ENCODE peak calls at places on chromosomes 7 and 10, in ten cellular contexts. J is transverse colon; M is left ventricle myocardium inferior; U is CD8-positive, alpha-beta T cell; W is heart right ventricle; L is ovary; V is esophagus squamous epithelium; D is fibroblast of lung; F is BE2C; X is keratinocyte. P is an unnamed sample. For H3K27me3, the result is how much of the 10 kb centered on the place peaks cover.

GRCh38 chr7:11667071-11667809 is 164.8 kb downstream of the THSD7A start:
- DNase-seq in D (no peak), L (no peak), V (no peak), X (no peak), W (no peak), J (no peak), M (no peak), U (no peak), F (no peak), P (no peak)

GRCh38 chr10:3961082-3961481 is 176.1 kb upstream of the KLF6 start:
- DNase-seq in F (no peak), M (no peak), W (no peak), D (no peak), L (no peak), X (no peak), U (peak), J (no peak), V (no peak), P (no peak)

GRCh38 chr10:27319752-27320561 is 79.4 kb upstream of the ACBD5 start:
- DNase-seq in D (peak), F (no peak), W (peak), L (no peak), X (peak), M (peak), U (no peak), J (peak), V (peak), P (peak)

GRCh38 chr7:128728608-128729007 is 10.6 kb upstream of the CALU start:
- DNase-seq in D (peak), F (no peak), W (no peak), U (no peak), V (no peak), L (no peak), M (no peak), X (peak), J (no peak), P (no peak)

GRCh38 chr7:45007571-45008328 is 7.7 kb downstream of the CCM2 start:
- DNase-seq in W (no peak), J (no peak), F (no peak), V (no peak), M (no peak), U (no peak), L (no peak), D (no peak), X (no peak), P (peak)

GRCh38 chr7:155959894-155960293 is 147.6 kb upstream of the SHH start:
- DNase-seq in U (no peak), X (no peak), W (no peak), F (no peak), J (peak), M (no peak), L (no peak), V (no peak), D (peak), P (no peak)

GRCh38 chr7:139109188-139109982 is at the start of gene ZC3HAV1:
- DNase-seq in L (peak), F (peak), D (peak), W (peak), U (peak), X (peak), V (peak), J (peak), M (peak), P (peak)

GRCh38 chr7:120770206-120770605 is 87.7 kb downstream of the TSPAN12 start:
- DNase-seq in F (no peak), W (no peak), J (no peak), L (no peak), M (no peak), U (no peak), V (no peak), X (no peak), D (no peak), P (no peak)

GRCh38 chr10:86547291-86547690 is 25.7 kb upstream of the WAPL start:
- DNase-seq in J (no peak), X (no peak), W (no peak), U (no peak), M (no peak), F (no peak), D (no peak), L (no peak), V (no peak), P (no peak)

GRCh38 chr7:89687266-89687665 is 467.0 kb upstream of the STEAP1 start:
- DNase-seq in D (no peak), U (no peak), F (no peak), V (no peak), J (no peak), L (no peak), W (no peak), X (no peak), M (no peak), P (no peak)

GRCh38 chr10:36026081-36026480 is 384.0 kb upstream of the FZD8 start:
- DNase-seq in M (no peak), F (no peak), V (no peak), D (no peak), W (no peak), X (no peak), J (no peak), U (no peak), L (no peak), P (no peak)

GRCh38 chr7:98091061-98091460 is 15.6 kb upstream of the LMTK2 start:
- DNase-seq in W (no peak), D (peak), X (peak), U (no peak), F (no peak), V (no peak), M (no peak), J (no peak), L (no peak), P (no peak)

GRCh38 chr7:73707045-73707631 is 12.3 kb downstream of the STX1A start:
- DNase-seq in L (no peak), V (no peak), M (peak), X (no peak), D (no peak), F (peak), W (peak), U (no peak), J (peak), P (no peak)

GRCh38 chr10:96834121-96834520 is 2.0 kb downstream of the LCOR start:
- DNase-seq in X (no peak), V (no peak), U (no peak), W (no peak), J (no peak), M (no peak), L (no peak), F (no peak), D (peak), P (no peak)

GRCh38 chr10:48400850-48401220 is 94.4 kb downstream of the MAPK8 start:
- DNase-seq in L (no peak), F (no peak), X (no peak), V (no peak), J (no peak), U (no peak), M (no peak), D (no peak), W (no peak), P (no peak)

GRCh38 chr10:103890194-103890658 is 27.8 kb downstream of the STN1 start:
- DNase-seq in W (no peak), U (no peak), M (peak), X (no peak), J (peak), D (peak), V (no peak), F (no peak), L (no peak), P (no peak)

GRCh38 chr7:75966209-75966961 is 28.0 kb downstream of the TMEM120A start:
- DNase-seq in V (no peak), F (peak), U (no peak), X (no peak), M (peak), L (peak), J (no peak), D (peak), W (peak), P (peak)

GRCh38 chr10:3981300-3981699 is 196.3 kb upstream of the KLF6 start:
- DNase-seq in X (no peak), J (no peak), L (no peak), D (no peak), W (no peak), V (no peak), M (no peak), F (no peak), U (no peak), P (no peak)

GRCh38 chr10:28947209-28947608 is 269.9 kb downstream of the BAMBI start:
- DNase-seq in X (peak), M (no peak), V (no peak), D (peak), L (peak), F (no peak), W (no peak), J (no peak), U (no peak), P (no peak)

GRCh38 chr7:124072603-124073324 is 39.9 kb upstream of the TMEM229A start:
- DNase-seq in D (peak), X (no peak), F (no peak), V (no peak), J (no peak), L (no peak), U (no peak), M (no peak), W (no peak), P (no peak)

GRCh38 chr7:117322741-117323584 is at the start of gene WNT2:
- DNase-seq in D (peak), X (no peak), L (no peak), F (no peak), M (no peak), W (no peak), V (no peak), J (no peak), U (no peak), P (no peak)

GRCh38 chr7:27092753-27093097 is 3.1 kb downstream of the HOXA1 start:
- DNase-seq in J (no peak), W (no peak), D (no peak), L (no peak), M (no peak), V (no peak), U (no peak), X (no peak), F (no peak), P (no peak)

GRCh38 chr10:112409274-112409673 is 35.4 kb downstream of the ACSL5 start:
- DNase-seq in D (no peak), M (no peak), W (no peak), F (no peak), V (no peak), L (no peak), J (no peak), X (no peak), U (no peak), P (no peak)

GRCh38 chr10:78757542-78757941 is 311.2 kb upstream of the ZMIZ1 start:
- DNase-seq in J (no peak), L (no peak), U (no peak), X (no peak), V (no peak), F (peak), W (no peak), D (peak), M (no peak), P (no peak)

GRCh38 chr7:112874909-112875308 is 84.7 kb upstream of the TMEM168 start:
- DNase-seq in V (no peak), X (no peak), U (no peak), L (no peak), F (no peak), D (peak), M (no peak), W (no peak), J (no peak), P (no peak)

GRCh38 chr7:150503155-150503554 is 11.5 kb upstream of the GIMAP7 start:
- DNase-seq in V (no peak), L (no peak), M (no peak), F (no peak), J (no peak), D (no peak), W (no peak), U (no peak), X (no peak), P (no peak)

GRCh38 chr7:150507947-150508602 is 6.6 kb upstream of the GIMAP7 start:
- DNase-seq in J (no peak), V (no peak), U (no peak), D (no peak), F (no peak), W (no peak), M (no peak), L (no peak), X (no peak), P (no peak)

GRCh38 chr7:150503581-150503980 is 11.1 kb upstream of the GIMAP7 start:
- DNase-seq in W (no peak), F (no peak), M (no peak), D (no peak), X (no peak), V (no peak), U (no peak), J (no peak), L (no peak), P (no peak)

GRCh38 chr7:150502519-150502918 is 12.2 kb upstream of the GIMAP7 start:
- DNase-seq in L (no peak), V (no peak), W (no peak), F (no peak), J (no peak), U (no peak), D (no peak), M (no peak), X (no peak), P (no peak)
- H3K27me3 ChIP-seq in L (under half), V (under half), W (under half), F (under half), J (under half), U (under half), D (under half), M (under half), X (under half), P (under half)

GRCh38 chr7:94146408-94146807 is 142.3 kb upstream of the BET1 start:
- DNase-seq in M (peak), W (no peak), D (no peak), F (no peak), L (peak), V (no peak), U (no peak), X (no peak), J (no peak), P (no peak)
- H3K4me3 ChIP-seq in M (no peak), W (no peak), D (no peak), F (no peak), L (no peak), V (no peak), U (no peak), X (no peak), J (no peak), P (no peak)

DNA sequence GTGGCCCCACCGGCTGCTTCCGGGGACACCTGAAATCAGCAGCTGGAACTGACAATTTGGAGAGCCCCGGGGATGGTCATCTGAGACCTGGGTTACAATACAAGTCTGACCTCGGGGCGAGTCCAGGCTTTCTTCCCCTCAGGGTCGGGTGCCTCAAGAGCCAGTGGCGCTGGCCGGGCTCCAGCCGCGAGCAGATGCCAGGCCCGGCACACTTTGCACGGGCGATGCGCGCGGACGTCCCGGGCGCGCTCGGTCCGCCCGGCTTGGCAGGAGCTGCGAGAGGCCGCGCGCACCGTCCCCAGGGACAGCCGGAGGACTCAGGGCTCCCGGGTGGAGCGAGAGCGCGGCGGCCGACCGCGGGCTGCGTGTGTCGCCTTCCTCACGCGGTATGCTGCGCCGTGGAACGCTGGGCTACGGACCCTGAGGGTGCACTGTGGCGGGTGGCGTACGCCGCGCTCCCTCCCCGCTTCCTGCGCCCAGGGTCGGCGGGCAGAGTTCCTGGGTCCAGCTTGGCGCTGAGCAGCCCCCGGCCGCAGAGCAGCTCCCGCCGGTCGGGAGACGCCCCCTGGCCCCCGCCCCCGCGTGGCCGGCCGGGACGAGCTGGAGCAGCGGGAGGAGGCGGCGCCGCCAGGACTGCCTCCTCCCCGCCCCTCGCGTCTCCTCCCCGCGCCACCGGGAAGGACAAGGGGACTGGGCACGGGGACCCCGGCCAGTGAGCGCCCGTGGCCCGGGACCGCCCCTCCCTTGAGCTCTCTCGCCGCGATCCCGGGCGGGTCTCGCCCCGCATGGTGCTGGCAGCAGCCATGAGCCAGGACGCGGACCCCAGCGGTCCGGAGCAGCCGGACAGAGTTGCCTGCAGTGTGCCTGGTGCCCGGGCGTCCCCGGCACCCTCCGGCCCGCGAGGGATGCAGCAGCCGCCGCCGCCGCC is at the start of gene RBM20:
- DNase-seq in V (no peak), W (peak), U (no peak), D (peak), L (no peak), X (no peak), F (peak), J (peak), M (peak), P (peak)
- TF ChIP-seq CTCF in V (no peak), W (no peak), U (no peak), D (no peak), L (no peak), X (no peak), F (no peak), J (no peak), M (no peak), P (no peak)

DNA sequence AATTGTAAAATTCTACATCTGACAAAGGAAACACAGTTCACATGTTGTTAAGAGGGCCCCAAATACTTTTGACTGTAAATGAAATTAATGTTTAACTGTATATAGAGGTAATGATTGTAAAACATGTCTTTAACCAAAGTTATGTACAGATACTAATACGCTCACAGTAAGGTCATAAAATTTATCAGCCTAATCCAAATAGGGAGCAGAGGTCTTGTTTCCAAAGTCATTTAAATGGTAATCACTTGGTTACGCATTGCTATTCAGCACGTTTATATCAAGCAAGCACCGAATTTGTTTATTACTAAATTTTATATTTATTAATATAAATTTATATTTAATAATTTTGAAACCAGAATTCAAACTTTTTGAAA is 1.4 kb downstream of the PHYHIPL start:
- DNase-seq in W (no peak), J (no peak), F (no peak), X (no peak), U (no peak), M (no peak), D (no peak), V (no peak), L (no peak), P (no peak)
- H3K27me3 ChIP-seq in W (half or more), J (under half), F (under half), X (under half), U (under half), M (half or more), D (under half), V (under half), L (under half), P (under half)

GRCh38 chr10:101779544-101780186 is 3.6 kb downstream of the NPM3 start:
- DNase-seq in D (peak), W (peak), M (peak), F (peak), X (no peak), V (peak), J (peak), U (peak), L (peak), P (peak)
- H3K4me3 ChIP-seq in D (peak), W (peak), M (peak), F (peak), X (peak), V (peak), J (peak), U (peak), L (peak), P (peak)

DNA sequence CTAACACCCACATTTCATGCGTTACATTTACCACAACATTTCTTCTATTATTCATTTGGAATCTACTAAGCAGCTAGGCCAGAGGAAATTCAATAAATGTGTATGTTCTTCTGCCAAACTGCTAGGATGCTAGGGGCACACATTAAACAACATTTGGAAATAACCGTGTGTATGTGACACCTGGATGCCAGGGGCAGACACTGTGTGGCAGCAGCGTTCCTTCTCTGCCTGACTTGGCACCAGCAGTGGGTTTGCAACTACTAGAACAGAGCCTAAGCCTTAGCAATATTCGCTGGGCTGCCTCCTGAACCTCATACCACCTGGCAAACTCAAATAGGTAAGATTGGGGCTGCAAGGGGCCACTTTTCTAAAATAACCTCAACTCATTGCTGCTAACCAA is 182.1 kb downstream of the CHCHD3 start:
- DNase-seq in M (no peak), W (no peak), X (no peak), V (no peak), D (no peak), L (no peak), F (peak), J (no peak), U (no peak), P (no peak)
- TF ChIP-seq CTCF in M (no peak), W (peak), X (no peak), V (no peak), D (no peak), L (no peak), F (peak), J (no peak), U (no peak), P (no peak)

GRCh38 chr7:96993453-96993865 is 11.9 kb upstream of the DLX6 start:
- DNase-seq in D (no peak), M (no peak), X (no peak), V (no peak), L (no peak), U (no peak), W (no peak), J (no peak), F (no peak), P (no peak)
- H3K27me3 ChIP-seq in D (half or more), M (half or more), X (half or more), V (half or more), L (under half), U (half or more), W (half or more), J (half or more), F (under half), P (under half)

P was measured in tibial artery.